ENCODE peak calls at places on chromosomes 6 and 20, in five cellular contexts. B is cardiac fibroblast, L is left ventricle myocardium inferior, J is lower lobe of right lung, E is uterus. V is an unnamed sample.

GRCh38 chr6:73264446-73264845 is 1.4 kb upstream of the KHDC1 start:
- DNase-seq in B (no peak), L (no peak), J (no peak), E (no peak), V (no peak)

GRCh38 chr6:26017567-26017966 is 55.0 kb downstream of the TRIM38 start:
- DNase-seq in B (peak), L (peak), J (peak), E (peak), V (peak)

GRCh38 chr6:156901309-156902019 is 124.3 kb downstream of the ARID1B start:
- DNase-seq in B (no peak), L (no peak), J (no peak), E (no peak), V (no peak)

GRCh38 chr6:128432394-128432793 is 88.0 kb downstream of the PTPRK start:
- DNase-seq in B (peak), L (no peak), J (no peak), E (no peak), V (no peak)

GRCh38 chr6:36337814-36338213 is 1.1 kb upstream of the BNIP5 start:
- DNase-seq in B (no peak), L (no peak), J (no peak), E (no peak), V (no peak)

GRCh38 chr6:303948-304558 is 11.8 kb downstream of the DUSP22 start:
- DNase-seq in B (no peak), L (no peak), J (no peak), E (no peak), V (no peak)

GRCh38 chr6:121055572-121056163 is 278.6 kb downstream of the TBC1D32 start:
- DNase-seq in B (peak), L (no peak), J (no peak), E (no peak), V (peak)

GRCh38 chr6:104572901-104573300 is 286.8 kb downstream of the HACE1 start:
- DNase-seq in B (no peak), L (no peak), J (no peak), E (no peak), V (no peak)

GRCh38 chr6:34316442-34317171 is 67.8 kb upstream of the SMIM29 start:
- DNase-seq in B (no peak), L (no peak), J (no peak), E (no peak), V (no peak)

GRCh38 chr20:50562262-50562701 is 52.1 kb downstream of the PTPN1 start:
- DNase-seq in B (no peak), L (no peak), J (peak), E (no peak), V (no peak)

GRCh38 chr6:116175344-116175743 is 49.4 kb upstream of the COL10A1 start:
- DNase-seq in B (no peak), L (no peak), J (no peak), E (no peak), V (no peak)

GRCh38 chr6:107110200-107110599 is 5.1 kb downstream of the BEND3 start:
- DNase-seq in B (peak), L (no peak), J (no peak), E (no peak), V (no peak)

GRCh38 chr6:15296735-15297134 is 50.9 kb downstream of the JARID2 start:
- DNase-seq in B (no peak), L (no peak), J (no peak), E (no peak), V (no peak)

GRCh38 chr6:127069659-127070279 is 48.7 kb upstream of the RSPO3 start:
- DNase-seq in B (peak), L (no peak), J (no peak), E (no peak), V (peak)

GRCh38 chr6:21104288-21104687 is 489.3 kb upstream of the SOX4 start:
- DNase-seq in B (no peak), L (no peak), J (no peak), E (no peak), V (no peak)
- H3K4me3 ChIP-seq in B (no peak), L (no peak), J (no peak), E (no peak), V (no peak)

GRCh38 chr20:25142435-25142834 is 53.1 kb upstream of the ENTPD6 start:
- DNase-seq in B (no peak), L (no peak), J (no peak), E (no peak), V (no peak)

GRCh38 chr20:25135031-25135430 is 53.1 kb upstream of the VSX1 start:
- DNase-seq in B (no peak), L (no peak), J (no peak), E (no peak), V (no peak)

GRCh38 chr20:25136643-25137559 is 55.0 kb upstream of the VSX1 start:
- DNase-seq in B (peak), L (peak), J (peak), E (peak), V (peak)

GRCh38 chr20:25140968-25141367 is 54.5 kb upstream of the ENTPD6 start:
- DNase-seq in B (no peak), L (no peak), J (no peak), E (no peak), V (no peak)

GRCh38 chr20:25139061-25139705 is 56.3 kb upstream of the ENTPD6 start:
- DNase-seq in B (no peak), L (no peak), J (no peak), E (no peak), V (no peak)
- TF ChIP-seq CTCF in B (no peak), L (peak), J (peak), E (no peak), V (no peak)

DNA sequence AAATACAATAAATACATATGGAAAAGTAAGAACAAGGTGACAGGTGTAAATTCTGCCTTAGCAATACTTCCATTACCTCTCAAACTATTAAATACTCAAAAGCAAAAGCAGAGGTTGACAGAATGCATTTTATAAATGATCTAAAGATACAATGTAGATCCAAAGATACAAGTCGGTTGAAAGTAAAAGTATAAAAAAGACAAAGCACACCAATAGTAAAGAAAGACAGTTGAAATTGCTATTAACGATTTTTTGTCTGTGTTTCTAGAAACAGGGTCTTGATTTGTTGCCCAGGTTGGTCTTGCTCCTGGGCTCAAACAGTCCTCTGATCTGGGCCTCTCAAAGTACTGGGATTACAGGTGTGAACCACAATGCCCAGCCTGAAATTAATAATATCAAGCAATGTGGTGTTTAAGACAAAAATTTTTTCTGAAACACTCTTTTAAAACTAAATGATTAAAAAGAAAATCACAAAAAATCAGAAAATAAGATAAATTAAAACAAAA is 23.9 kb downstream of the ULBP1 start:
- DNase-seq in B (no peak), L (no peak), J (no peak), E (no peak), V (no peak)
- H3K4me3 ChIP-seq in B (no peak), L (no peak), J (no peak), E (no peak), V (no peak)

DNA sequence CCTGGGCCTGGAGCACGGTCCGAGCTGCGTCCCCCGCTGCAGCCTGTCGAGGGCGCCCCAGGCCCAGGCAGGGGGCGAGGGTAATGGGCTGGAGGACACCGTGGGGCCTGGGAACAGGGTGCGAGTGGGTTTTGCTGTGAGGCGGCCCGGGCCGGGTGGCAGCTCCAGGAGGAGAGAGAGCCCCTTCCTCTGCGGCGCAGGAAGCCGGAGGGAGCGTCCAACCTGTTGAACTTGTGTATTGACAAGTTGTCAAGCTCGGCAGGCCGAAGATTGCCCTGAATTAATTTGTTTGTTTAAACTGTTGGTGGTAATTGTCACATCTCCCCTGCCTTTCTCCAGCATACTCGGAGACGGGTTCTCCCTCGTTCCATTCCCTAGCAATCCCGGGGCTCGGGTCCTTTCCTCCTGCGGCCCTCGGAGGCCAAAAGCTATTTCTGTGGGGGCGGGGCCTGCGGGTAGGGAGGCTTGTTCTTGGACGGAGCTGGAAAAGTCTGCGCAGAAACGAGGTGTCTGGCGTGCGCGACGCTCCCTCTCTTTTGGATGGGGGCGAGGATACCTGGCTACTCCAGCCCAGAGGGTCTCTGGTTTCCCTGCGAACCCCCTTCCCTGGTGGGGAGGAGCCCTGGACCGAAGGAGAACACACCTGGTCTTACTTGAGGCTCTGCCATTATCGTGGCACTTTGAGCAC is 9.9 kb downstream of the NR2E1 start:
- DNase-seq in B (no peak), L (no peak), J (no peak), E (no peak), V (no peak)
- TF ChIP-seq CTCF in B (no peak), L (no peak), J (peak), E (no peak), V (peak)

GRCh38 chr6:10555625-10556309 is 34.6 kb downstream of the GCNT2 start:
- DNase-seq in B (peak), L (peak), J (peak), E (no peak), V (peak)
- H3K4me3 ChIP-seq in B (peak), L (peak), J (peak), E (no peak), V (peak)

DNA sequence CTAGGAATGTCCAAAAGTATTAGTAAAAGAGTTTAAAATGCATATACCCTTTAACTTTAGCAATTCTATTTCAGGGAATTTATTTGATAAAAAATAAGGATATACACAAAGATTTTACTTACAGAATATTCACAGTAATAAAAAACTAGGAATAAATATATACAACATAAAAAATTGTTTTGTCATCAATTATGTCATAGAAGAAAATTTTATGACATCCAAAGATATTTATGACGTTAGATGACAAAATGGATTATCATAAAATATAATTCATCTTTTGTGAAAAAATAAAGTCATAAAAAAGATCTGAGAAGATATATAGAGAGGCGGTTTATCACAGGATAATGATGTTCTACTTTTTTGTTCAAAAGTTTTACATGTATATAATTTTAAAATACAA is 32.0 kb upstream of the TCF21 start:
- DNase-seq in B (no peak), L (no peak), J (no peak), E (no peak), V (no peak)
- TF ChIP-seq CTCF in B (no peak), L (no peak), J (no peak), E (no peak), V (no peak)